ENCODE peak calls at places on chromosome 22, in six cellular contexts. P is astrocyte of the spinal cord, J is Calu3, H is MM.1S, C is fibroblast of pulmonary artery, M is choroid plexus epithelial cell. B is an unnamed sample.
A peak's percentile ranks its signal among the peaks of the same experiment; 100 is the strongest.

GRCh38 chr22:48902001-48902869 is 925.4 kb downstream of the BRD1 start:
- DNase-seq in C (no peak), P (no peak), M (no peak), H (no peak), J (no peak), B (no peak)

GRCh38 chr22:17569971-17570511 is 6.7 kb downstream of the SLC25A18 start:
- DNase-seq in C (peak; percentile 84), P (peak; percentile 67), H (no peak), J (no peak), M (peak; percentile 91), B (no peak)

GRCh38 chr22:29302402-29302680 is 4.1 kb upstream of the GAS2L1 start:
- DNase-seq in M (no peak), H (no peak), C (no peak), J (no peak), P (no peak), B (no peak)

GRCh38 chr22:33465554-33465953 is 407.4 kb upstream of the SYN3 start:
- DNase-seq in M (no peak), J (no peak), P (no peak), H (no peak), C (no peak), B (no peak)

GRCh38 chr22:44286673-44287072 is 26.1 kb downstream of the SHISAL1 start:
- DNase-seq in P (no peak), J (no peak), C (no peak), M (no peak), H (no peak), B (no peak)

GRCh38 chr22:50626856-50627451 is 998 bp downstream of the ARSA start:
- DNase-seq in C (no peak), H (no peak), M (no peak), P (no peak), J (no peak), B (no peak)

GRCh38 chr22:19995611-19996339 is 20.8 kb downstream of the ARVCF start:
- DNase-seq in C (peak; percentile 57), P (no peak), M (no peak), J (no peak), H (no peak), B (no peak)

GRCh38 chr22:26027341-26027740 is 141.9 kb upstream of the SEZ6L start:
- DNase-seq in H (no peak), M (no peak), J (no peak), C (no peak), P (no peak), B (no peak)

GRCh38 chr22:44646668-44647067 is 55.3 kb upstream of the PRR5 start:
- DNase-seq in C (no peak), P (no peak), M (no peak), J (no peak), H (no peak), B (no peak)

GRCh38 chr22:46833228-46833627 is 70.8 kb downstream of the TBC1D22A start:
- DNase-seq in J (peak; percentile 68), H (no peak), C (peak; percentile 51), P (peak; percentile 47), M (peak; percentile 64), B (no peak)

GRCh38 chr22:37284807-37285355 is 2.6 kb downstream of the CYTH4 start:
- DNase-seq in P (no peak), M (no peak), H (peak; percentile 61), J (no peak), C (no peak), B (peak; percentile 68)

GRCh38 chr22:38957046-38957770 is at the start of gene APOBEC3A:
- DNase-seq in H (no peak), P (no peak), J (peak; percentile 56), C (no peak), M (no peak), B (no peak)

GRCh38 chr22:28769394-28770085 is 3.0 kb upstream of the CCDC117 start:
- DNase-seq in C (no peak), H (no peak), M (no peak), J (no peak), P (no peak), B (no peak)

GRCh38 chr22:22927888-22928665 is 40.5 kb downstream of the IGLL5 start:
- DNase-seq in C (peak; percentile 3), P (no peak), M (no peak), H (no peak), J (no peak), B (no peak)

GRCh38 chr22:45775569-45776312 is 104.1 kb downstream of the ATXN10 start:
- DNase-seq in M (no peak), J (no peak), P (no peak), H (no peak), C (no peak), B (peak; percentile 73)

GRCh38 chr22:47032091-47032943 is 269.9 kb downstream of the TBC1D22A start:
- DNase-seq in M (no peak), J (no peak), H (no peak), P (no peak), C (no peak), B (no peak)

GRCh38 chr22:37274380-37274862 is 7.9 kb upstream of the CYTH4 start:
- DNase-seq in P (no peak), C (no peak), J (no peak), M (no peak), H (no peak), B (peak; percentile 77)

GRCh38 chr22:48885919-48886305 is 941.8 kb downstream of the BRD1 start:
- DNase-seq in C (no peak), P (no peak), H (no peak), M (no peak), J (no peak), B (no peak)

GRCh38 chr22:32951081-32951806 is 106.9 kb downstream of the SYN3 start:
- DNase-seq in P (no peak), C (peak; percentile 44), M (no peak), J (no peak), H (no peak), B (no peak)

GRCh38 chr22:25053153-25053805 is 100.8 kb downstream of the KIAA1671 start:
- DNase-seq in H (no peak), J (no peak), P (no peak), M (peak; percentile 12), C (no peak), B (no peak)

GRCh38 chr22:24324137-24324536 is 53.5 kb downstream of the SPECC1L start:
- DNase-seq in C (no peak), H (no peak), M (no peak), J (no peak), P (no peak), B (no peak)

GRCh38 chr22:36762687-36763260 is 13.1 kb downstream of the IFT27 start:
- DNase-seq in M (no peak), C (peak; percentile 45), H (no peak), J (no peak), P (no peak), B (no peak)

GRCh38 chr22:44572414-44573207 is 74.6 kb upstream of the RTL6 start:
- DNase-seq in J (no peak), C (no peak), H (no peak), M (no peak), P (no peak), B (no peak)

GRCh38 chr22:34801221-34801620 is 264.7 kb upstream of the ISX start:
- DNase-seq in P (no peak), C (no peak), M (no peak), J (no peak), H (no peak), B (no peak)

GRCh38 chr22:34800265-34800664 is 265.7 kb upstream of the ISX start:
- DNase-seq in M (peak; percentile 35), J (no peak), P (peak; percentile 64), H (no peak), C (no peak), B (no peak)

GRCh38 chr22:34798605-34799004 is 267.4 kb upstream of the ISX start:
- DNase-seq in H (no peak), C (no peak), J (no peak), M (no peak), P (no peak), B (no peak)

GRCh38 chr22:34808618-34809017 is 257.3 kb upstream of the ISX start:
- DNase-seq in H (no peak), P (no peak), M (no peak), C (no peak), J (no peak), B (no peak)

DNA sequence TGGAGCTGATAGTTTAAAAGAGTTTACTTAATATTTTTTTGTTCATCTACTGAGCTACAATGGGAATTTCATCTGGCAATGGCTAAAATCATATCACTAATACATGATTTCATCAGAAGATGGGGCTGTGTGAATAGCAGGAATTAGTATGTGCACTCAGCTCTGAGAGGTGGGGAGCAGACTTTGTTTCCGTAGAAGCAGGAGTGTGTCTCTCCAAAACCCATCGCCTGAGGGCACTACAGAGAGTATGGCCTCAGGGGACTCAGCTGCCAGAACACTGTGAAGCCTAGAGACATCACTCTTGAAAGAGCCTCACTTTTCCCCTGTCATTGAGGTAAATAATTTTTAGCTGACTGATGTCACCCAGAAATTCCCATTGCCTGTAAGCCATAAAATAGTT is 261.4 kb upstream of the ISX start:
- DNase-seq in H (peak; percentile 15), P (no peak), J (no peak), M (no peak), C (no peak), B (no peak)
- TF ChIP-seq CTCF in H (no peak), P (no peak), J (no peak), M (no peak), C (no peak), B (peak; percentile 0)

DNA sequence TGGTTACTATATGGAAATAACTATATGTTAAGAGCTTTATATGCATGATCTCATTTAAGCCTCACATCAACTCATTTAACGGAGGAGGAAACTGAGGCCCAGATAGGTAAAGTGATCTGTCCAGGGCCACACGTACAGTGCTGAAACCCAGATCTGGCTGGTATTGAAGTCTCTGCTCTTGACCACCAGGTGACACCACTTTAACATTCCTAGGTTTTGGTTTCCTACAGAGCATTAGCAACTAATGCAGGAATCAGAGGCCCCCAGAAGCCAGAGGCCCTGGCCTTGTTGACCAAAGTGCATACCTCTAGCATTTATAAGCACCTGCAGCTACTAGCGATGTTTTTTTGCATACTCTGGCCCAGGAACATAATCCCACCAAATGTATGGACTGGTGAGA is 12.9 kb upstream of the LIMK2 start:
- DNase-seq in M (peak; percentile 13), H (no peak), C (peak; percentile 6), J (no peak), P (no peak), B (no peak)
- TF ChIP-seq CTCF in M (peak; percentile 35), H (no peak), C (no peak), J (no peak), P (peak; percentile 10), B (no peak)

GRCh38 chr22:35033635-35034296 is 32.2 kb upstream of the ISX start:
- DNase-seq in M (no peak), J (no peak), C (no peak), H (no peak), P (no peak), B (no peak)

GRCh38 chr22:35034963-35035362 is 31.0 kb upstream of the ISX start:
- DNase-seq in C (no peak), H (no peak), M (no peak), J (no peak), P (no peak), B (no peak)

GRCh38 chr22:35032571-35032970 is 33.4 kb upstream of the ISX start:
- DNase-seq in H (no peak), M (no peak), C (no peak), J (no peak), P (no peak), B (no peak)

GRCh38 chr22:35039625-35040024 is 26.3 kb upstream of the ISX start:
- DNase-seq in M (no peak), H (no peak), P (no peak), C (no peak), J (no peak), B (no peak)

GRCh38 chr22:35037089-35037488 is 28.9 kb upstream of the ISX start:
- DNase-seq in P (no peak), C (no peak), M (no peak), H (peak; percentile 13), J (no peak), B (no peak)
- TF ChIP-seq CTCF in P (peak; percentile 9), C (no peak), M (no peak), H (peak; percentile 44), J (no peak), B (peak; percentile 32)

GRCh38 chr22:43110444-43110926 is at the start of gene BIK:
- DNase-seq in M (no peak), J (peak; percentile 73), P (no peak), H (peak; percentile 61), C (peak; percentile 36), B (peak; percentile 58)
- TF ChIP-seq CTCF in M (no peak), J (no peak), P (peak; percentile 8), H (peak; percentile 26), C (peak; percentile 36), B (peak; percentile 45)

B was measured in GM10248.